ENCODE peak calls at places on chromosomes 2 and 18, in seven cellular contexts. H, Z, W, A, U, V and I are unnamed samples.

GRCh38 chr18:62898359-62898758 is 183.0 kb downstream of the PHLPP1 start:
- DNase-seq in H (no peak), Z (no peak), W (no peak), A (no peak), U (no peak), V (no peak), I (no peak)

GRCh38 chr2:27954771-27955384 is 64.3 kb downstream of the BABAM2 start:
- DNase-seq in H (peak), Z (no peak), W (no peak), A (peak), U (peak), V (peak), I (no peak)

GRCh38 chr2:111667001-111667400 is 217.0 kb downstream of the ANAPC1 start:
- DNase-seq in H (no peak), Z (no peak), W (no peak), A (no peak), U (no peak), V (no peak), I (no peak)

GRCh38 chr2:107633580-107634147 is 193.0 kb upstream of the RGPD4 start:
- DNase-seq in H (peak), Z (no peak), W (no peak), A (no peak), U (peak), V (peak), I (no peak)

GRCh38 chr2:24683408-24683807 is 109.8 kb downstream of the PTRHD1 start:
- DNase-seq in H (no peak), Z (no peak), W (no peak), A (no peak), U (no peak), V (no peak), I (no peak)

GRCh38 chr2:28134262-28134812 is 243.8 kb downstream of the BABAM2 start:
- DNase-seq in H (no peak), Z (no peak), W (no peak), A (peak), U (no peak), V (no peak), I (no peak)

GRCh38 chr2:65549262-65550036 is 117.0 kb upstream of the SPRED2 start:
- DNase-seq in H (no peak), Z (no peak), W (no peak), A (no peak), U (no peak), V (no peak), I (no peak)

GRCh38 chr2:120650022-120650644 is 85.5 kb upstream of the GLI2 start:
- DNase-seq in H (no peak), Z (no peak), W (no peak), A (no peak), U (no peak), V (no peak), I (no peak)

DNA sequence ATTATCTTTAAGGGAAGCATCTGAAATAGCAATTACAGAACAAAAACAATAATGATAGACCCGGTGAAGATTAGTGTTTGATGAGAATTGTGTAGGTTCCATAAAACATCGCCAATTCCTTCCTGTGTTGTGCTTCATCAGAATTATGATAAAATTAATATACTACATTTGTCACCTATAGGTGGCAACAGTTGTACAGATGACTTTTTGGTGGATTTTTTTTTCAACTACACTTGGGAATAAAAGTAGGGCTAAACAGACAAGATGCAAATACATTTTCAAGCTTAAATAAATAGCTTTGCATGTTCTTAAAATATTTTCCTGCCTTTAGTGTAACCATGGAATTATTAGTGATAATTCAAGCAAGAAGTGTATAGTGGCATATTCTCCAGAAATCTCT is 7.0 kb upstream of the LYPD1 start:
- DNase-seq in H (no peak), Z (no peak), W (no peak), A (no peak), U (no peak), V (no peak), I (no peak)
- TF ChIP-seq CTCF in H (no peak), Z (no peak), W (no peak), A (no peak), U (no peak), V (peak), I (peak)

DNA sequence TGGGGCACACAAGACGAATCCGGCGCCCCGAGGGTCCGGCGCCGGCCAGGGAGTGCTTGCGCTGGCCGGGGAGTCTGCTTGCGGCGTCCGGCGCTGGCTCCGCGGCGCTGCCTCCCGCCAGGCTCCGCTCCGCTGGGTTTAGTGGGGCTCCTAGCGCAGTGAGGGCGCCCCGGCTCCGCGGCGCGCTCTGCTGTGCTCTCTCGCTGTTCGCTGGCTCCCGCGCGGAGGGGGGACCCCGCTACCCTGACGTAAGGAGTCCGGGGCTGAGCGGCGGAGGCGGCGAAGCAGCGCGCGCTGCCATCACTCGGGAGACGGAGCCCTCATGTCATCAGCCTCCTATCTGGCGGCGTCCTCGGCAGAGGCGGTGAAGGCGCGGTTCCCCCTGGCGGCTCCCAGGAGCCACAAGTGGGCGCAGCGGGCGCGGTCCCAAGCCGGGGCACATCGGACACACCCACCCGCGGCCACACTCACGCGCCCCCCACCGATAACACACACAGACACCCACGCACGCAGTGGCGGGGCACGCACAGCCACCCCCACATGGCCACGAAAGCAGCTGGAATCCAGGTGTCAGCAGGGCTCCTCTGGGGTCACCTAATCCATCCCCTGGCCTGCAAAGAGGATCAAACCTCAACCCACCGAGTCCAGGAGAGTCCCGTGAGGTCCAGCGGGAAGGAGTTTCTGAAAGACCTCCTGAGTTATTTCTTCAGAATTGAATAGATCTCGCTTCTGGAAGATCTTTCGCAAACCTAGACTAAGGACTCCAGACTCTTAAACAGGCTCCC is at the start of gene C1QL2:
- DNase-seq in H (no peak), Z (no peak), W (no peak), A (no peak), U (no peak), V (no peak), I (no peak)
- TF ChIP-seq CTCF in H (no peak), Z (no peak), W (no peak), A (no peak), U (no peak), V (no peak), I (peak)

GRCh38 chr2:239226677-239227076 is 174.1 kb downstream of the HDAC4 start:
- DNase-seq in H (no peak), Z (peak), W (no peak), A (no peak), U (no peak), V (no peak), I (no peak)
- TF ChIP-seq CTCF in H (no peak), Z (no peak), W (no peak), A (no peak), U (no peak), V (no peak), I (peak)

DNA sequence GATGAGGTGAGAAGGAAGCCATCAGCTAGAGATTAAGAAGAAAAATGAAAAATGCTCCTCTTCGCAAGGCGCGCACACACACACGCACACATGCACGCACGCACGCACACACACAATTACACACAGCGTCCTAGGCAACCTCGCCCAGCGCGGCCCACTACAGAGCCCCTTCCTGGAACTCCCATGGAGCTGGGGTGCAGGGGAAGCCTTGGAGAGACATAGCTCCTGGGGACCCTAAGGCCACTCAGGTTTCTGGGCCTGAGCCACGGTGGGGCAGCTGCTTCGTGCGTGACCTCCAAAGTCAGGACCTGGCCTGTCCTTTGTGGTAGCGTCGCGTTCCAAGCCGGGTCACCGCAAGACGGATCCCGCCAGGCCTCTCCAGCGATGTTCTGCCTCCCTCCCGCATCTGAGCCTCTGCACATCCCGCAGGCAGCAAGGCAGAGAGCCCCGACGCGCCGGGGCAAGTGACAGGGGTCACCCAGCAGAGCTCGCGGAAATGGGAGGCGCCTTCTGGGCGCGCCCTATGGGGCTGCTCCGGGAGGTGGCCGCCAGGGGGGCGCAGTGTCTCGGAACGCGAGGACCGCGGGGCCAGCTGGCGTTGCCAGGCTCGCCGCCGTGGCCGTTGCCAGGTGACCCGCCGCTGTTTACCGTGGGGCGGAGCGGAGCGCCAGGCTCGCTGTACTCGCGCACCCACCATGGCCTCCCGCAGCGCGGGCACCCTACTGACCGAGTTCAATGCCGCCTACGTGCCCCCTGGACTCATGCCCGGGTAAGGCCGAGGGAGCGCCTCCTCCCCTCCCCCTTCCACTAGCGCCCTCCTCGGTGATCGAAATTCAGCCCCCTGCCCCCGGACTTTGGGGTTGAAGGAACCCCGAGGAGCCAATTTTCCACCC is 79.0 kb downstream of the CIB4 start:
- DNase-seq in H (peak), Z (peak), W (no peak), A (peak), U (no peak), V (no peak), I (no peak)
- TF ChIP-seq CTCF in H (peak), Z (peak), W (no peak), A (peak), U (peak), V (peak), I (no peak)

DNA sequence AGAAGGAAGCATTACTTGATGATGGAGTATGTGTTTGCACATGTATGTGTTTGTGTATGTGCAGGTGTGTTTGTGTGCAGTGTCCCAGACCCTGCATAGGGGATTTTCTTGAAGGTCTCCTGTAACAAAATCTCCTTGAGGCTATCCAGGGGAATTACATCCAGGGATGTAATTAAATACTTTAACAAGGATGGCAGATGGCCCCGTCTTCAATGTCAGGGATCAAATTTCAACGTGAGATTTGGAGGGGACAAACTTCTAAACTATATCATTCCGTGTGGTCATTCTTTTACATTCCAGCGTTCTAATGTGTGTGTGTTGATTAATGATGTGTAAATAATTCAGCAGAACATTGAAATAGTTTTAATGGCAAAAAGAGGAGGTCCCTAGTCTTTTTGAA is 3.3 kb downstream of the UGT1A9 start:
- DNase-seq in H (no peak), Z (no peak), W (no peak), A (no peak), U (no peak), V (no peak), I (no peak)
- TF ChIP-seq CTCF in H (no peak), Z (no peak), W (no peak), A (no peak), U (no peak), V (no peak), I (no peak)

DNA sequence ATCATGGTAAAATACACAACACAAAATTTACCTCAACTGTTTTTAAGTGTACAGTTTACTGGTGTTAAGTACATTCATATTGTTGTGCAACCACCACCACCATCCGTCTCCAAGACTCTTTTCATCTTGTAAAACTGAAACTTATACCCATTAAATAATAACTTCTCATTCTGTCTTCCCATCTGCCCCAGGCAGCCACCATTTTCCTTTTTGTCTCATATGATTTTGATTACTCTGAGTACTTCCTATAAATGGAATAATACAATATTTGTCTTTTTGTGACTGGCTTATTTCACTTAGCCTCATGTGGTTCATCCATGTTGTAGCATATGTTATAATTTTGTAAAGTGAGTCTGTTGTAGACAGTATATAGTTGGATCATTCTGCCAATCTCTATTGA is 82.7 kb downstream of the ALMS1 start:
- DNase-seq in H (no peak), Z (no peak), W (no peak), A (no peak), U (no peak), V (no peak), I (no peak)
- TF ChIP-seq CTCF in H (no peak), Z (no peak), W (no peak), A (no peak), U (no peak), V (no peak), I (no peak)

GRCh38 chr2:44560352-44560751 is 198.6 kb downstream of the CAMKMT start:
- DNase-seq in H (no peak), Z (no peak), W (no peak), A (no peak), U (no peak), V (no peak), I (no peak)
- TF ChIP-seq CTCF in H (no peak), Z (no peak), W (no peak), A (no peak), U (no peak), V (no peak), I (peak)

DNA sequence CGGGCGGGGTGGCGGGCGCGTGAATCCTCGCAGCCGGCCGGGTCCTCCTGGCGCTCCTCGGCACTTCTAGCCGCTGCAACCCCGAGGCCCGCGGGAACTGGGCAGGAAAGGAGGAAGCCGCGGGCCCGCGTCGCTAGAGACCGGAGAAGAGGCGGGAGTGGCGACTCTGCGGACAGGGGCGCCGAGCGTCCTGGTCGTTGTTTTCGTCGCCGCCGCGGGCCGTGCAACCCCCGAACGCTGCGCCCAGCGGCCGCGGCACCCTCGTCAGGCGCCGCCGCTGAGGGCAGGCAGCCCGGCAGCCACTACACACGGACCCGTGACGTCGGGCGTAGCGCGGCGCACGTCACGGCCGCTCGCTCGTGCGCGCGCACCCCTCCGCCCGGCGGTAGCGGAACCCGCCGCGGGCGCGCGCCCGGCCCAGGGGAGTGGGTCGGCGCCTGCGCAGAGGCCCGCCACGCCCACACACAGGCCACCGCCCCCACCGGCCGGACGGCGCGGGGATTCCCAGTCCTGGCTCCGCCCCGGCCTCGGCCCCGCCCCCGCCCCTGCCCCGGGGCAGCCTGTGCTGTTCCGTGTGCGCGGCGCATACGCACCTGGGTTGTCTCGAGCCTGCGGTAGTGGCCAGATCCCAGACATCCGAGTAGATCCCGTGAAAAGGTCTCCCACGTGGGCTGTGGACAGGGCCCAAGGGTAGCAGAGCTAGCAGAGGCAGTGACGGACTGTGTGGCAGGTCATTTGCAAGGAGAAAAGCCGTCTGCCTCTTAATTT is at the start of gene MAP3K2:
- DNase-seq in H (peak), Z (peak), W (peak), A (peak), U (peak), V (peak), I (peak)
- TF ChIP-seq CTCF in H (no peak), Z (no peak), W (no peak), A (no peak), U (no peak), V (peak), I (no peak)

GRCh38 chr2:153055182-153055581 is 336.8 kb downstream of the ARL6IP6 start:
- DNase-seq in H (no peak), Z (no peak), W (no peak), A (no peak), U (no peak), V (no peak), I (no peak)
- TF ChIP-seq CTCF in H (no peak), Z (no peak), W (no peak), A (no peak), U (no peak), V (no peak), I (no peak)